ENCODE peak calls at places on chromosomes 1 and 21, in four cellular contexts. U is transverse colon, A is body of pancreas, Z is heart left ventricle. R is an unnamed sample. For H3K27me3, the result is how much of the 10 kb centered on the place peaks cover.

GRCh38 chr1:20372676-20373075 is 82.0 kb downstream of the VWA5B1 start:
- DNase-seq in U (no peak), A (no peak), Z (no peak), R (no peak)

GRCh38 chr21:28754127-28754611 is 238.5 kb downstream of the LTN1 start:
- DNase-seq in U (peak), A (no peak), Z (peak), R (no peak)

GRCh38 chr1:179017383-179018326 is 8.0 kb upstream of the FAM20B start:
- DNase-seq in U (peak), A (no peak), Z (no peak), R (no peak)

GRCh38 chr1:75765697-75766355 is 20.2 kb upstream of the RABGGTB start:
- DNase-seq in U (no peak), A (no peak), Z (no peak), R (no peak)

GRCh38 chr1:172343246-172344099 is 77.0 kb upstream of the C1orf105 start:
- DNase-seq in U (no peak), A (no peak), Z (no peak), R (no peak)

GRCh38 chr1:50929376-50929958 is 30.6 kb downstream of the FAF1 start:
- DNase-seq in U (no peak), A (no peak), Z (no peak), R (no peak)

GRCh38 chr1:243620096-243620495 is 229.9 kb downstream of the AKT3 start:
- DNase-seq in U (no peak), A (no peak), Z (no peak), R (no peak)

GRCh38 chr1:233883671-233884070 is 20.8 kb upstream of the SLC35F3 start:
- DNase-seq in U (no peak), A (no peak), Z (no peak), R (no peak)

GRCh38 chr1:204314209-204314892 is 45.4 kb downstream of the PLEKHA6 start:
- DNase-seq in U (no peak), A (peak), Z (no peak), R (peak)

GRCh38 chr1:155004352-155005075 is 1.9 kb downstream of the ZBTB7B start:
- DNase-seq in U (peak), A (no peak), Z (no peak), R (no peak)

GRCh38 chr21:33993286-33994231 is 78.0 kb upstream of the ATP5PO start:
- DNase-seq in U (no peak), A (no peak), Z (no peak), R (no peak)

GRCh38 chr1:14944471-14944981 is 209.0 kb upstream of the TMEM51 start:
- DNase-seq in U (no peak), A (no peak), Z (no peak), R (no peak)

GRCh38 chr1:247060771-247061170 is 17.8 kb downstream of the ZNF670 start:
- DNase-seq in U (no peak), A (no peak), Z (no peak), R (no peak)

GRCh38 chr1:39701092-39701460 is 9.8 kb upstream of the HPCAL4 start:
- DNase-seq in U (no peak), A (peak), Z (no peak), R (no peak)

GRCh38 chr1:15155760-15156743 is 2.5 kb downstream of the TMEM51 start:
- DNase-seq in U (no peak), A (peak), Z (no peak), R (no peak)

GRCh38 chr21:36482181-36482580 is 2.3 kb upstream of the CLDN14 start:
- DNase-seq in U (no peak), A (no peak), Z (no peak), R (no peak)

GRCh38 chr1:64268653-64269557 is 65.5 kb downstream of the UBE2U start:
- DNase-seq in U (peak), A (peak), Z (peak), R (peak)

GRCh38 chr1:65921461-65921860 is 128.8 kb downstream of the PDE4B start:
- DNase-seq in U (no peak), A (no peak), Z (no peak), R (no peak)

GRCh38 chr21:35274090-35274489 is 225.0 kb upstream of the RUNX1 start:
- DNase-seq in U (no peak), A (no peak), Z (no peak), R (no peak)

GRCh38 chr1:25744140-25744581 is 55.8 kb upstream of the SELENON start:
- DNase-seq in U (peak), A (peak), Z (peak), R (peak)

DNA sequence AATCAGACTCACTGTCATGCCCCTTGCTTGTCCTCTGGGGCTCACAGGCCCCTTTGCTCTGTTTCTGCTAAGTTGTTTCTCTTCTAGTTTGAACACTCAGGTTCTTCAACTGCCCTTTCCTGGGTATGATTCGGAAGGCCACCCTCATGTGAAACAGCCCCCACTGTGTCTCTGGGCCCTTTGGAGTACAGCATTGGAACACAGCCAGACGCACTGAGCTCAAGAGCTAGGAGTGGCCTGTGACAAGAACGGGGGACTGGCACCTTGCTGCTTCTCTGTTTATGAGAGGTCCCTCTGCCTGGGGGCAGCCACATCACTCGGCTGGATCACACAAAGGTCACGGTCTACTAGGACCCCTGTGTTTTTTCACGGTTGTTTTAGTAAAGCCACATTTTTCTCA is 114.4 kb upstream of the ZC3H12A start:
- DNase-seq in U (no peak), A (no peak), Z (no peak), R (no peak)
- H3K27me3 ChIP-seq in U (under half), A (under half), Z (under half), R (under half)

GRCh38 chr1:9630331-9631081 is 21.0 kb upstream of the PIK3CD start:
- DNase-seq in U (no peak), A (no peak), Z (no peak), R (no peak)

GRCh38 chr1:9631613-9632012 is 19.9 kb upstream of the PIK3CD start:
- DNase-seq in U (no peak), A (no peak), Z (no peak), R (no peak)

GRCh38 chr1:9633493-9633892 is 18.0 kb upstream of the PIK3CD start:
- DNase-seq in U (no peak), A (no peak), Z (no peak), R (no peak)

GRCh38 chr1:9639190-9639589 is 12.3 kb upstream of the PIK3CD start:
- DNase-seq in U (no peak), A (no peak), Z (no peak), R (no peak)

DNA sequence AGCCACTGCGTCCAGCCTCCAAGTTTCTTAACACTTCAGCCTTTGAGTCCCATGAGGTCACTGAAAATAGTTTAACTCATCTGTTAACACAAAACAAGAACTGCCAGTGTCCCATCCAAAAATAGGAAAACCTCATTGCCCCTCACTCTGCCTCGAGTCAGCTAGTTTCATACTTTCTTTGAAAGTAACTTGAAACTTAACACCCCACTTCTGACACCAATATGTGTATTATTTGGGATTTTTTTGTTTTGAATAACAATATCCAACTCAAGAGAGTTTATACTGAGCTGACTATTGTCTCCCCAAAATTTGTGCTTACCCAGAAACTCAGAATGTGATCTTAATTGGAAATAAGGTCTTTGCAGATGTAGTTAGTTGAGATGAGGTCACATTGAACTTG is 16.9 kb upstream of the PIK3CD start:
- DNase-seq in U (no peak), A (no peak), Z (no peak), R (no peak)
- H3K4me3 ChIP-seq in U (no peak), A (no peak), Z (no peak), R (no peak)

DNA sequence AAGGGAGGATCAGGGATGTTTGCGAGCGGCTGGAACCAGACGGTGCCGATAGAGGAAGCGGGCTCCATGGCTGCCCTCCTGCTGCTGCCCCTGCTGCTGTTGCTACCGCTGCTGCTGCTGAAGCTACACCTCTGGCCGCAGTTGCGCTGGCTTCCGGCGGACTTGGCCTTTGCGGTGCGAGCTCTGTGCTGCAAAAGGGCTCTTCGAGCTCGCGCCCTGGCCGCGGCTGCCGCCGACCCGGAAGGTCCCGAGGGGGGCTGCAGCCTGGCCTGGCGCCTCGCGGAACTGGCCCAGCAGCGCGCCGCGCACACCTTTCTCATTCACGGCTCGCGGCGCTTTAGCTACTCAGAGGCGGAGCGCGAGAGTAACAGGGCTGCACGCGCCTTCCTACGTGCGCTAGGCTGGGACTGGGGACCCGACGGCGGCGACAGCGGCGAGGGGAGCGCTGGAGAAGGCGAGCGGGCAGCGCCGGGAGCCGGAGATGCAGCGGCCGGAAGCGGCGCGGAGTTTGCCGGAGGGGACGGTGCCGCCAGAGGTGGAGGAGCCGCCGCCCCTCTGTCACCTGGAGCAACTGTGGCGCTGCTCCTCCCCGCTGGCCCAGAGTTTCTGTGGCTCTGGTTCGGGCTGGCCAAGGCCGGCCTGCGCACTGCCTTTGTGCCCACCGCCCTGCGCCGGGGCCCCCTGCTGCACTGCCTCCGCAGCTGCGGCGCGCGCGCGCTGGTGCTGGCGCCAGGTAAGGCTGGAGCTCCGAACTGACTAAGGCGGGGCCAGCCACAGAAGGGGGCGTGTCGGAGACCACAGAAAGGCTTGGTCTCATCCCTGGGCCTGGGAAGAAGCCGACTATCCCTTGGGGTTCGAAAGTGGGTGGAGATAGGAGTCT is 465 bp downstream of the SLC27A3 start:
- DNase-seq in U (peak), A (peak), Z (peak), R (peak)
- H3K27me3 ChIP-seq in U (under half), A (under half), Z (under half), R (under half)

GRCh38 chr1:157782946-157783345 is 6.0 kb upstream of the FCRL2 start:
- DNase-seq in U (no peak), A (no peak), Z (no peak), R (no peak)
- H3K4me3 ChIP-seq in U (no peak), A (no peak), Z (no peak), R (no peak)

DNA sequence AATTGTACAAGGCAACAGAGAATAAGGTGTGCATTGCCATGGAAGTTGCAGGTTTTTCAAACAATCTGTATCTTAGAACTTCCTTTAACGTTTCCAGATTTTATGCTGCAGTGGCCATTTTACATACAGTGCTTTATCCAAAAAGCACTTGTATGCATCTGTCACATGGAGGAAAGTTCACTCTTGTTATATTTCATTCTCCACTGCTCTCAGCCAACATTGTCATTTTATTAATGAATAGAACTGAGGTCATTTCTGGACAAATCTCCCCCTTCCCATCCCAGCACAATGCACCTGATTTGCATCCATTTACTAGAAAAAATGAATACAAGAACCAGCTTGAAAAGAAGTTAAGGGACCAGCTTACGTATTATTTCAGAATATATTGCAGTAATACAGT is 342.0 kb downstream of the USP25 start:
- DNase-seq in U (no peak), A (no peak), Z (no peak), R (no peak)
- H3K27me3 ChIP-seq in U (under half), A (under half), Z (under half), R (under half)

GRCh38 chr1:175208773-175209492 is 16.4 kb upstream of the KIAA0040 start:
- DNase-seq in U (no peak), A (no peak), Z (no peak), R (no peak)
- H3K4me3 ChIP-seq in U (no peak), A (no peak), Z (no peak), R (no peak)

GRCh38 chr1:118995312-118996016 is 7.3 kb upstream of the TBX15 start:
- DNase-seq in U (no peak), A (no peak), Z (no peak), R (no peak)
- H3K27me3 ChIP-seq in U (half or more), A (under half), Z (half or more), R (under half)

R was measured in Caco-2.